ENCODE peak calls at places on chromosomes 11 and 22, in six cellular contexts. B is right lobe of liver, C is kidney, A is psoas muscle, V is hepatocyte, G is right atrium auricular region. Y is an unnamed sample.

GRCh38 chr11:94877446-94878200 is 95.7 kb downstream of the CWC15 start:
- DNase-seq in A (no peak), V (no peak), C (no peak), G (peak; percentile 64), B (no peak), Y (no peak)

GRCh38 chr11:44601471-44602370 is 36.3 kb downstream of the CD82 start:
- DNase-seq in G (no peak), C (no peak), B (no peak), V (peak; percentile 32), A (no peak), Y (no peak)

GRCh38 chr11:84788220-84788619 is 838.9 kb downstream of the DLG2 start:
- DNase-seq in C (no peak), G (no peak), V (no peak), B (no peak), A (no peak), Y (no peak)

GRCh38 chr11:11038339-11039248 is 180.7 kb upstream of the ZBED5 start:
- DNase-seq in C (no peak), V (no peak), G (no peak), A (peak; percentile 60), B (no peak), Y (no peak)

GRCh38 chr22:45502215-45503070 is at the start of gene FBLN1:
- DNase-seq in B (peak; percentile 43), V (peak; percentile 83), A (peak; percentile 62), C (peak; percentile 84), G (no peak), Y (peak; percentile 84)

GRCh38 chr11:3866836-3867208 is 11.4 kb downstream of the STIM1 start:
- DNase-seq in G (no peak), B (no peak), V (no peak), C (no peak), A (no peak), Y (no peak)

GRCh38 chr11:44611687-44612437 is 46.4 kb downstream of the CD82 start:
- DNase-seq in B (no peak), C (no peak), A (no peak), G (no peak), V (no peak), Y (no peak)

GRCh38 chr11:117814766-117815261 is 9.7 kb downstream of the FXYD2 start:
- DNase-seq in V (peak; percentile 90), B (peak; percentile 67), G (peak; percentile 74), A (peak; percentile 82), C (peak; percentile 98), Y (peak; percentile 69)

GRCh38 chr11:109547356-109548027 is 125.5 kb downstream of the C11orf87 start:
- DNase-seq in C (no peak), V (no peak), A (no peak), B (no peak), G (no peak), Y (no peak)

GRCh38 chr11:104645276-104646018 is 252.8 kb downstream of the CASP12 start:
- DNase-seq in G (no peak), A (no peak), C (no peak), B (no peak), V (no peak), Y (no peak)

GRCh38 chr22:22089459-22090308 is 107.1 kb upstream of the TOP3B start:
- DNase-seq in V (no peak), B (no peak), C (no peak), A (no peak), G (no peak), Y (no peak)

GRCh38 chr11:72821221-72821919 is 7.2 kb downstream of the ATG16L2 start:
- DNase-seq in B (no peak), C (no peak), G (no peak), V (peak; percentile 39), A (no peak), Y (peak; percentile 35)

GRCh38 chr11:85723088-85723487 is 37.1 kb upstream of the CCDC89 start:
- DNase-seq in V (no peak), C (no peak), A (no peak), G (no peak), B (no peak), Y (no peak)

GRCh38 chr22:29617922-29618629 is 14.6 kb downstream of the NF2 start:
- DNase-seq in C (no peak), G (no peak), B (no peak), A (no peak), V (peak; percentile 52), Y (no peak)

GRCh38 chr22:17882162-17882561 is 107.9 kb upstream of the BID start:
- DNase-seq in A (peak; percentile 74), B (no peak), G (no peak), C (no peak), V (no peak), Y (no peak)

GRCh38 chr22:17882727-17883126 is 108.5 kb upstream of the BID start:
- DNase-seq in B (no peak), A (no peak), G (no peak), C (no peak), V (no peak), Y (no peak)

GRCh38 chr22:17880020-17880419 is 105.8 kb upstream of the BID start:
- DNase-seq in V (no peak), G (no peak), C (no peak), B (no peak), A (no peak), Y (no peak)

GRCh38 chr22:17880468-17880867 is 106.2 kb upstream of the BID start:
- DNase-seq in B (no peak), G (no peak), A (no peak), C (no peak), V (no peak), Y (no peak)

GRCh38 chr22:17881366-17881765 is 107.1 kb upstream of the BID start:
- DNase-seq in V (no peak), C (no peak), B (no peak), A (no peak), G (no peak), Y (no peak)
- TF ChIP-seq CTCF in V (no peak), C (no peak), B (no peak), A (no peak), G (no peak), Y (no peak)

GRCh38 chr11:128491195-128491936 is 96.0 kb downstream of the ETS1 start:
- DNase-seq in A (no peak), C (no peak), G (no peak), B (no peak), V (no peak), Y (no peak)

GRCh38 chr11:128492903-128493569 is 94.3 kb downstream of the ETS1 start:
- DNase-seq in A (no peak), C (no peak), V (no peak), G (no peak), B (no peak), Y (no peak)

GRCh38 chr11:128494418-128495332 is 92.7 kb downstream of the ETS1 start:
- DNase-seq in V (no peak), B (no peak), A (no peak), G (no peak), C (no peak), Y (no peak)

GRCh38 chr11:128492461-128492860 is 94.9 kb downstream of the ETS1 start:
- DNase-seq in C (no peak), B (no peak), G (no peak), A (no peak), V (no peak), Y (no peak)

GRCh38 chr11:128493570-128493965 is 93.8 kb downstream of the ETS1 start:
- DNase-seq in A (no peak), C (no peak), V (no peak), B (no peak), G (no peak), Y (no peak)
- H3K27ac ChIP-seq in A (peak overlapping the region; percentile 12), C (no peak overlapping the region), V (no peak overlapping the region), B (peak overlapping the region; percentile 13), G (peak overlapping the region; percentile 49), Y (peak overlapping the region; percentile 37)

GRCh38 chr22:46582281-46582811 is 37.8 kb upstream of the GRAMD4 start:
- DNase-seq in V (peak; percentile 16), A (peak; percentile 48), B (peak; percentile 55), G (no peak), C (peak; percentile 61), Y (no peak)
- H3K4me1 ChIP-seq in V (peaks cover 55% of the 10 kb centered on the region), A (peaks cover 48% of the 10 kb centered on the region), B (no peaks in the 10 kb centered on the region), G (no peaks in the 10 kb centered on the region), C (peaks cover 27% of the 10 kb centered on the region), Y (peaks cover 6% of the 10 kb centered on the region)

DNA sequence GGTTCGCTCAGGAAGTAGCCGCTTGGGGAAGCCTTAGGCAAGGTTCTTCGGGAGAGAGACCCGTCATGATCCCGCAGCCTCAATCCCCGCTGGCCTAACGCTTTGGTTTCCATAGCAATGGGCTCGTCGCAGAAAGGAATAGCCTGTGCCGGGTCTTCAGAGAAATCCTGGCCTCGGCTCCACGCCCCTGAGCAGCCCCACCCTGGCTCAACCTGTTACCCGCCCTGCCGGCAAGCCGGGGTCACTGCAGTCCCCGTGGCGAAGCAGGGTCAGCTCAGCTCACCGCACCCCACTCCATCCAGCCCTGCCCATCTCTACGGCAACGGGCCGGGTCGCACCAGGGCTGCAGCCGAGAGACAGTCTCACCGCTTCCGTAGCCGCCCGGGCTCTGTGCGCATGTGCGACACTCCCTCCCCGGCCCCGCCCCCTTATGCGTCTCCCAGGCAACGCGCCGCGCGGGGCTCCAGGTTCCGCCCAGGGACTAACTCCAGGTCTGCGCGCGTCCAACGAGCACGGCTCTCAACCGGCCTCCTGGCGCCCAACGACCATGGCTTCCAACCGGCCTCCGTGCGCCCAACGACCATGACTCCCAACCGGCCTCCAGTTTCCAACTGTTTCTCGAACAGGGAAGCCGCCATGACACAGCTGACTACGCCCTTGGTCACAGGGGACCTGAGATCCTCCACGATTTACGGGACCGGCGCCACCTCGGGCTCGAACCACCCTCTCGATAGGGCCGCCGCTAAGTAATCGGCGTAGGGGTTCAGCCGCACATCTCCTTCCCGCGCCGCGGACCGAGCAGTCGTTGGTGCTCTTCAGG is at the start of gene DUSP18:
- DNase-seq in B (peak; percentile 97), C (peak; percentile 97), G (peak; percentile 95), A (peak; percentile 96), V (peak; percentile 96), Y (peak; percentile 93)
- TF ChIP-seq CTCF in B (no peak), C (no peak), G (peak; percentile 44), A (peak; percentile 34), V (peak; percentile 30), Y (peak; percentile 34)

GRCh38 chr11:122204206-122204605 is 88.2 kb upstream of the BLID start:
- DNase-seq in A (no peak), V (no peak), B (no peak), G (no peak), C (no peak), Y (no peak)

GRCh38 chr11:122202951-122203456 is 87.0 kb upstream of the BLID start:
- DNase-seq in A (peak; percentile 83), G (peak; percentile 76), V (peak; percentile 78), B (peak; percentile 74), C (peak; percentile 80), Y (peak; percentile 71)

GRCh38 chr11:122205036-122205435 is 89.0 kb upstream of the BLID start:
- DNase-seq in V (no peak), C (no peak), B (no peak), G (no peak), A (no peak), Y (no peak)

GRCh38 chr11:122201126-122201525 is 85.1 kb upstream of the BLID start:
- DNase-seq in G (no peak), B (no peak), A (no peak), V (no peak), C (no peak), Y (no peak)

GRCh38 chr11:122202161-122202950 is 86.3 kb upstream of the BLID start:
- DNase-seq in G (no peak), C (no peak), V (peak; percentile 38), A (no peak), B (no peak), Y (peak; percentile 30)
- H3K27ac ChIP-seq in G (peak overlapping the region; percentile 68), C (no peak overlapping the region), V (peak overlapping the region; percentile 68), A (no peak overlapping the region), B (no peak overlapping the region), Y (peak overlapping the region; percentile 78)

Y was measured in uterus.